ENCODE peak calls at places on chromosomes 2 and 18, in four cellular contexts. One of them, this sample, is unnamed.

GRCh38 chr18:32018331-32019250 is at the start of gene RNF125:
- DNase-seq in activated CD8-positive, alpha-beta memory T cell treated with anti-CD3 and anti-CD28 coated beads for 24 hours: peak; percentile 94
- DNase-seq in T follicular helper cell: peak; percentile 81
- DNase-seq in EH: peak; percentile 66
- DNase-seq in this sample: peak; percentile 89

GRCh38 chr18:31042068-31042390 is 513 bp downstream of the DSC3 start:
- DNase-seq in activated CD8-positive, alpha-beta memory T cell treated with anti-CD3 and anti-CD28 coated beads for 24 hours: no peak
- DNase-seq in T follicular helper cell: no peak
- DNase-seq in EH: no peak
- DNase-seq in this sample: no peak

GRCh38 chr2:31151501-31151900 is 13.3 kb upstream of the GALNT14 start:
- DNase-seq in EH: peak; percentile 3
- DNase-seq in T follicular helper cell: no peak
- DNase-seq in activated CD8-positive, alpha-beta memory T cell treated with anti-CD3 and anti-CD28 coated beads for 24 hours: no peak
- DNase-seq in this sample: no peak

GRCh38 chr2:200411831-200412230 is 98.0 kb downstream of the KCTD18 start:
- DNase-seq in EH: no peak
- DNase-seq in T follicular helper cell: no peak
- DNase-seq in activated CD8-positive, alpha-beta memory T cell treated with anti-CD3 and anti-CD28 coated beads for 24 hours: no peak
- DNase-seq in this sample: no peak

GRCh38 chr2:154692927-154693326 is 5.6 kb upstream of the KCNJ3 start:
- DNase-seq in EH: no peak
- DNase-seq in T follicular helper cell: no peak
- DNase-seq in activated CD8-positive, alpha-beta memory T cell treated with anti-CD3 and anti-CD28 coated beads for 24 hours: no peak
- DNase-seq in this sample: no peak

GRCh38 chr2:37653805-37654378 is 17.6 kb downstream of the CDC42EP3 start:
- DNase-seq in activated CD8-positive, alpha-beta memory T cell treated with anti-CD3 and anti-CD28 coated beads for 24 hours: no peak
- DNase-seq in EH: no peak
- DNase-seq in T follicular helper cell: no peak
- DNase-seq in this sample: peak; percentile 69

GRCh38 chr18:35042389-35043066 is 1.3 kb downstream of the MAPRE2 start:
- DNase-seq in EH: peak; percentile 29
- DNase-seq in activated CD8-positive, alpha-beta memory T cell treated with anti-CD3 and anti-CD28 coated beads for 24 hours: no peak
- DNase-seq in T follicular helper cell: no peak
- DNase-seq in this sample: no peak

GRCh38 chr18:79046522-79046921 is 22.7 kb upstream of the ATP9B start:
- DNase-seq in EH: no peak
- DNase-seq in T follicular helper cell: no peak
- DNase-seq in activated CD8-positive, alpha-beta memory T cell treated with anti-CD3 and anti-CD28 coated beads for 24 hours: no peak
- DNase-seq in this sample: no peak

GRCh38 chr2:157324331-157324843 is 1.2 kb downstream of the ERMN start:
- DNase-seq in EH: no peak
- DNase-seq in T follicular helper cell: no peak
- DNase-seq in activated CD8-positive, alpha-beta memory T cell treated with anti-CD3 and anti-CD28 coated beads for 24 hours: no peak
- DNase-seq in this sample: no peak

GRCh38 chr2:121210691-121211090 is 74.3 kb downstream of the TFCP2L1 start:
- DNase-seq in EH: no peak
- DNase-seq in T follicular helper cell: no peak
- DNase-seq in activated CD8-positive, alpha-beta memory T cell treated with anti-CD3 and anti-CD28 coated beads for 24 hours: no peak
- DNase-seq in this sample: peak; percentile 80

GRCh38 chr18:44729631-44730101 is 49.0 kb downstream of the SETBP1 start:
- DNase-seq in activated CD8-positive, alpha-beta memory T cell treated with anti-CD3 and anti-CD28 coated beads for 24 hours: peak; percentile 66
- DNase-seq in EH: peak; percentile 92
- DNase-seq in T follicular helper cell: no peak
- DNase-seq in this sample: no peak

GRCh38 chr18:35688757-35689156 is 107.2 kb downstream of the GALNT1 start:
- DNase-seq in T follicular helper cell: no peak
- DNase-seq in activated CD8-positive, alpha-beta memory T cell treated with anti-CD3 and anti-CD28 coated beads for 24 hours: no peak
- DNase-seq in EH: peak; percentile 28
- DNase-seq in this sample: no peak

GRCh38 chr2:44778221-44778654 is 163.3 kb upstream of the SIX3 start:
- DNase-seq in T follicular helper cell: no peak
- DNase-seq in EH: no peak
- DNase-seq in activated CD8-positive, alpha-beta memory T cell treated with anti-CD3 and anti-CD28 coated beads for 24 hours: no peak
- DNase-seq in this sample: no peak

GRCh38 chr2:74822771-74823283 is 11.1 kb upstream of the HK2 start:
- DNase-seq in T follicular helper cell: no peak
- DNase-seq in activated CD8-positive, alpha-beta memory T cell treated with anti-CD3 and anti-CD28 coated beads for 24 hours: peak; percentile 1
- DNase-seq in EH: no peak
- DNase-seq in this sample: no peak

GRCh38 chr2:239263937-239264837 is 136.6 kb downstream of the HDAC4 start:
- DNase-seq in T follicular helper cell: no peak
- DNase-seq in activated CD8-positive, alpha-beta memory T cell treated with anti-CD3 and anti-CD28 coated beads for 24 hours: peak; percentile 67
- DNase-seq in EH: peak; percentile 58
- DNase-seq in this sample: no peak

GRCh38 chr2:88626171-88627054 is 851 bp downstream of the EIF2AK3 start:
- DNase-seq in EH: peak; percentile 30
- DNase-seq in T follicular helper cell: peak; percentile 16
- DNase-seq in activated CD8-positive, alpha-beta memory T cell treated with anti-CD3 and anti-CD28 coated beads for 24 hours: peak; percentile 78
- DNase-seq in this sample: peak; percentile 60

GRCh38 chr18:79586436-79587297 is 92.9 kb upstream of the CTDP1 start:
- DNase-seq in activated CD8-positive, alpha-beta memory T cell treated with anti-CD3 and anti-CD28 coated beads for 24 hours: no peak
- DNase-seq in T follicular helper cell: no peak
- DNase-seq in EH: no peak
- DNase-seq in this sample: peak; percentile 39

GRCh38 chr2:119721462-119721861 is 38.3 kb upstream of the PTPN4 start:
- DNase-seq in T follicular helper cell: no peak
- DNase-seq in activated CD8-positive, alpha-beta memory T cell treated with anti-CD3 and anti-CD28 coated beads for 24 hours: no peak
- DNase-seq in EH: no peak
- DNase-seq in this sample: no peak

GRCh38 chr2:160892204-160892603 is 268.0 kb upstream of the TANK start:
- DNase-seq in EH: no peak
- DNase-seq in activated CD8-positive, alpha-beta memory T cell treated with anti-CD3 and anti-CD28 coated beads for 24 hours: no peak
- DNase-seq in T follicular helper cell: no peak
- DNase-seq in this sample: no peak

GRCh38 chr2:20567159-20567925 is 83.6 kb downstream of the HS1BP3 start:
- DNase-seq in activated CD8-positive, alpha-beta memory T cell treated with anti-CD3 and anti-CD28 coated beads for 24 hours: no peak
- DNase-seq in EH: no peak
- DNase-seq in T follicular helper cell: no peak
- DNase-seq in this sample: no peak

GRCh38 chr2:7363906-7364305 is 446.7 kb downstream of the RNF144A start:
- DNase-seq in EH: no peak
- DNase-seq in activated CD8-positive, alpha-beta memory T cell treated with anti-CD3 and anti-CD28 coated beads for 24 hours: no peak
- DNase-seq in T follicular helper cell: no peak
- DNase-seq in this sample: no peak

GRCh38 chr18:25962176-25962575 is 128.2 kb downstream of the SS18 start:
- DNase-seq in activated CD8-positive, alpha-beta memory T cell treated with anti-CD3 and anti-CD28 coated beads for 24 hours: no peak
- DNase-seq in T follicular helper cell: no peak
- DNase-seq in EH: no peak
- DNase-seq in this sample: no peak

GRCh38 chr18:22207022-22207758 is 37.8 kb downstream of the GATA6 start:
- DNase-seq in activated CD8-positive, alpha-beta memory T cell treated with anti-CD3 and anti-CD28 coated beads for 24 hours: no peak
- DNase-seq in T follicular helper cell: no peak
- DNase-seq in EH: no peak
- DNase-seq in this sample: no peak